ENCODE peak calls at places on chromosomes 11 and 22, in seven cellular contexts. U, A, T, K, C, J and W are unnamed samples.
A peak's percentile ranks its signal among the peaks of the same experiment; 100 is the strongest.

GRCh38 chr11:110376711-110377324 is 52.9 kb upstream of the FDX1 start:
- DNase-seq in T (peak; percentile 69), U (peak; percentile 71), C (no peak), A (peak; percentile 73), J (peak; percentile 30), K (peak; percentile 79), W (peak; percentile 64)

GRCh38 chr11:92702771-92703170 is 266.7 kb upstream of the MTNR1B start:
- DNase-seq in T (no peak), J (no peak), K (peak; percentile 73), U (no peak), A (no peak), C (no peak), W (no peak)

GRCh38 chr11:19403196-19403895 is 162.6 kb upstream of the E2F8 start:
- DNase-seq in C (no peak), T (no peak), K (no peak), J (no peak), U (no peak), A (no peak), W (no peak)

GRCh38 chr11:46697303-46697702 is 3.1 kb downstream of the ARHGAP1 start:
- DNase-seq in A (no peak), T (no peak), J (no peak), C (no peak), K (no peak), U (no peak), W (no peak)

GRCh38 chr11:37442576-37442975 is 844.5 kb upstream of the RAG2 start:
- DNase-seq in C (no peak), A (no peak), T (no peak), J (no peak), U (no peak), K (peak; percentile 4), W (no peak)

GRCh38 chr22:37681556-37682049 is 4.5 kb upstream of the NOL12 start:
- DNase-seq in T (peak; percentile 69), C (peak; percentile 48), A (peak; percentile 82), U (peak; percentile 84), J (peak; percentile 68), K (peak; percentile 77), W (peak; percentile 90)

GRCh38 chr11:82003671-82004148 is 730.0 kb downstream of the FAM181B start:
- DNase-seq in A (no peak), K (no peak), T (peak; percentile 18), J (no peak), C (no peak), U (no peak), W (no peak)

GRCh38 chr11:25038131-25038530 is 541.3 kb downstream of the LUZP2 start:
- DNase-seq in U (no peak), T (no peak), J (no peak), C (no peak), A (no peak), K (no peak), W (no peak)

GRCh38 chr22:39021552-39022250 is 774 bp downstream of the APOBEC3D start:
- DNase-seq in U (no peak), J (no peak), K (no peak), T (peak; percentile 8), A (no peak), C (no peak), W (no peak)

GRCh38 chr11:134749040-134749586 is 337.1 kb upstream of the B3GAT1 start:
- DNase-seq in K (no peak), A (no peak), C (no peak), U (no peak), J (no peak), T (no peak), W (no peak)

GRCh38 chr11:30800904-30801303 is 214.8 kb upstream of the MPPED2 start:
- DNase-seq in A (no peak), C (no peak), U (no peak), K (no peak), J (no peak), T (no peak), W (no peak)

GRCh38 chr11:64181506-64182411 is 4.2 kb upstream of the STIP1 start:
- DNase-seq in U (peak; percentile 94), T (peak; percentile 86), A (peak; percentile 93), C (no peak), K (peak; percentile 93), J (no peak), W (peak; percentile 96)

GRCh38 chr11:31692466-31692865 is 118.7 kb downstream of the PAX6 start:
- DNase-seq in K (no peak), A (no peak), T (no peak), J (no peak), U (no peak), C (no peak), W (no peak)

GRCh38 chr22:46381142-46381541 is 45.6 kb downstream of the TRMU start:
- DNase-seq in A (no peak), K (peak; percentile 10), T (no peak), U (peak; percentile 59), C (no peak), J (no peak), W (peak; percentile 10)

GRCh38 chr11:125429174-125429707 is 66.8 kb downstream of the FEZ1 start:
- DNase-seq in J (peak; percentile 8), U (peak; percentile 40), K (peak; percentile 55), C (no peak), A (peak; percentile 66), T (no peak), W (peak; percentile 25)

GRCh38 chr11:45847908-45848316 is 637 bp downstream of the CRY2 start:
- DNase-seq in T (peak; percentile 73), J (peak; percentile 66), A (peak; percentile 74), C (no peak), K (peak; percentile 64), U (peak; percentile 50), W (peak; percentile 63)

GRCh38 chr22:24319451-24319850 is 48.8 kb downstream of the SPECC1L start:
- DNase-seq in J (no peak), T (no peak), C (no peak), A (no peak), U (no peak), K (peak; percentile 74), W (no peak)

GRCh38 chr11:119372260-119373058 is 9.0 kb downstream of the USP2 start:
- DNase-seq in A (peak; percentile 63), T (no peak), U (no peak), J (no peak), C (no peak), K (no peak), W (no peak)

GRCh38 chr11:119374632-119375394 is 6.7 kb downstream of the USP2 start:
- DNase-seq in A (peak; percentile 58), T (no peak), K (no peak), C (no peak), U (no peak), J (no peak), W (no peak)

GRCh38 chr11:119373917-119374631 is 7.4 kb downstream of the USP2 start:
- DNase-seq in A (peak; percentile 82), J (peak; percentile 28), C (no peak), U (peak; percentile 86), T (peak; percentile 50), K (peak; percentile 75), W (peak; percentile 85)

GRCh38 chr11:119371778-119372182 is 9.7 kb downstream of the USP2 start:
- DNase-seq in C (no peak), K (no peak), T (no peak), U (no peak), J (no peak), A (peak; percentile 48), W (peak; percentile 77)

DNA sequence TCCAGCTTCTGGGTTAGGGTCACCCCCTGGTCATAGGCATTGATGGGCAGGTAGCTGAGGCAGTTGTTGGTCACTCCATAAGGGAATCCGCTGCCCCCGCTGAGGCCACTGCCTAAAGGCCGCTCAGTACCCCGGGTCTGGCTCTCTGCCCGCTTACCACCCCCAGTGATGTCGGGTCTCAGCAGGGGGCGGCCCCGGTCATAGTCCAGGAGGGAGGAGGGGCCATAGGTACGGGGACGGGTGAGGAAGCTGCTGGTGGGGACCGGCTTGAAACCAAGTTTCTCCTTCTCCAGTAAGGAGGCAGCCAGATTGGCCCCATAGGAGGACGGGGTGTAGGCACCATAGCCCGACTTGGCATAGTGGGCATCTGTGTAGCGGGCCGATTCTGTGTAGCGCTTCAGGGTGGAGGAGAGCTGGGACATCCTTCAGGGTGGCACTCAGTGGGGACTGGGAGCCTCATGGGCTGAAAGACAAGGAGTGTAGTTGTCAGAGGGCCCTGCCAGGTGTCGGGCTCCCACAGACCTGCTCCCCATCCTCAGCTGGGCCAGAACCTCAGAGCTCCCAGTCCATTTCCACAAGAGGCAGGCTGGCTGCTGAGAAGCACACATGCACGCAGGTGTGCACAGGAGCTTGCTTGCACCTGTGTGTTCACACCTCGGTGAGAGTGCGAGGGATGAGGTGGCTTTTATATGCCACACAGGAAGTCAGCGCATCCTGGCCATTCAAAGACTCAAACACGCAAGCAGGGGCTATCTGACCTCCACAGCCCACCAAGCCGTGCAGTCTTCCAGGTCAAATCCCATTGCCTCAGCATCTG is 8.2 kb downstream of the USP2 start:
- DNase-seq in K (no peak), T (no peak), A (peak; percentile 27), U (no peak), C (no peak), J (no peak), W (no peak)
- H3K27ac ChIP-seq in K (no peak overlapping the region), T (no peak overlapping the region), A (no peak overlapping the region), U (no peak overlapping the region), C (no peak overlapping the region), J (no peak overlapping the region), W (no peak overlapping the region)

DNA sequence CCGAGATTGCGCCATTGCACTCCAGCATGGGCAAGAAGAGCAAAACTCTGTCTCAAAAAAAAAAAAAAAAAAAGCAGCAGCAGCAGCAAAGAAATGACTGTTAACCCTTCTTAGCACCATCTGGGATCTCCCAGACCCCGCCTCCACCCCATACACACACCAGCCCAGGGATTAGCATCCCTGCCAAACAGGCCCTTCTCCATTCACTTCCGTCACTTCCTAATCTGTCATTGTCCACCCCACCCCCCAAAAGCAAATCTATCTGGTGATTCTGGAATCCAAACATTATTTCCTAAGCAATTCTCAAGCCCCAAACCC is 5.8 kb upstream of the AHNAK start:
- DNase-seq in T (no peak), J (no peak), K (peak; percentile 60), U (peak; percentile 65), C (no peak), A (no peak), W (no peak)
- H3K4me3 ChIP-seq in T (no peak overlapping the region), J (no peak overlapping the region), K (no peak overlapping the region), U (no peak overlapping the region), C (peak overlapping the region; percentile 23), A (peak overlapping the region; percentile 29), W (no peak overlapping the region)

GRCh38 chr11:118074091-118074685 is 2.7 kb upstream of the TMPRSS4 start:
- DNase-seq in C (no peak), J (no peak), K (no peak), T (no peak), U (no peak), A (no peak), W (no peak)

GRCh38 chr11:118071416-118072030 is 5.4 kb upstream of the TMPRSS4 start:
- DNase-seq in C (no peak), J (no peak), T (no peak), A (no peak), K (no peak), U (no peak), W (no peak)

GRCh38 chr11:118073554-118073953 is 3.3 kb upstream of the TMPRSS4 start:
- DNase-seq in T (no peak), C (no peak), U (no peak), K (no peak), A (no peak), J (no peak), W (no peak)

GRCh38 chr11:118076754-118077281 is at the start of gene TMPRSS4:
- DNase-seq in A (no peak), K (no peak), C (no peak), U (peak; percentile 94), T (no peak), J (no peak), W (peak; percentile 99)

GRCh38 chr11:118074785-118075184 is 2.1 kb upstream of the TMPRSS4 start:
- DNase-seq in T (no peak), K (no peak), A (no peak), C (no peak), U (peak; percentile 68), J (no peak), W (peak; percentile 77)
- H3K27ac ChIP-seq in T (no peak overlapping the region), K (no peak overlapping the region), A (no peak overlapping the region), C (no peak overlapping the region), U (peak overlapping the region; percentile 56), J (no peak overlapping the region), W (no peak overlapping the region)

GRCh38 chr11:75241906-75242644 is 1.5 kb downstream of the TPBGL start:
- DNase-seq in K (no peak), C (no peak), A (no peak), T (no peak), J (no peak), U (no peak), W (no peak)
- H3K4me3 ChIP-seq in K (peak overlapping the region; percentile 51), C (peak overlapping the region; percentile 54), A (peak overlapping the region; percentile 36), T (peak overlapping the region; percentile 31), J (peak overlapping the region; percentile 3), U (peak overlapping the region; percentile 34), W (peak overlapping the region; percentile 48)